ENCODE peak calls at places on chromosome 21, in nine cellular contexts. O, W, P, F, R, S, E, V and X are unnamed samples.

GRCh38 chr21:41823166-41823565 is 56.0 kb downstream of the PRDM15 start:
- DNase-seq in P (no peak), V (peak), O (no peak), F (no peak), R (no peak), S (no peak), W (no peak), E (no peak), X (no peak)

GRCh38 chr21:42093991-42094417 is 22.9 kb downstream of the UMODL1 start:
- DNase-seq in R (peak), O (no peak), V (peak), E (no peak), W (peak), P (no peak), S (no peak), F (no peak), X (no peak)

GRCh38 chr21:21029159-21029558 is 30.9 kb downstream of the NCAM2 start:
- DNase-seq in F (no peak), R (no peak), V (no peak), P (no peak), O (no peak), E (no peak), S (no peak), W (no peak), X (no peak)

GRCh38 chr21:31366825-31367224 is 22.8 kb upstream of the TIAM1 start:
- DNase-seq in R (peak), F (no peak), O (no peak), W (peak), E (no peak), P (no peak), S (no peak), V (no peak), X (no peak)

GRCh38 chr21:31557956-31558838 is 101.3 kb upstream of the SOD1 start:
- DNase-seq in S (peak), P (peak), F (peak), R (no peak), E (no peak), O (peak), W (no peak), V (no peak), X (peak)

GRCh38 chr21:24995206-24995605 is 612.1 kb downstream of the MRPL39 start:
- DNase-seq in O (no peak), P (no peak), R (no peak), S (no peak), F (no peak), W (no peak), E (no peak), V (no peak), X (no peak)

GRCh38 chr21:17903029-17903806 is 84.1 kb upstream of the C21orf91 start:
- DNase-seq in V (no peak), P (no peak), E (no peak), R (peak), F (no peak), S (no peak), W (peak), O (no peak), X (peak)

GRCh38 chr21:23801292-23801691 is 1806.0 kb downstream of the MRPL39 start:
- DNase-seq in F (no peak), V (no peak), P (no peak), E (no peak), O (no peak), S (no peak), W (no peak), R (no peak), X (no peak)

GRCh38 chr21:28018741-28019669 is 973.7 kb downstream of the LTN1 start:
- DNase-seq in O (no peak), S (no peak), P (peak), E (no peak), W (peak), R (no peak), V (no peak), F (no peak), X (peak)
- TF ChIP-seq CTCF in O (no peak), S (no peak), P (peak), E (peak), W (peak), R (no peak), V (no peak), F (no peak), X (no peak)

GRCh38 chr21:45465611-45466329 is 60.8 kb downstream of the COL18A1 start:
- DNase-seq in P (no peak), E (peak), O (no peak), R (no peak), S (no peak), W (no peak), V (peak), F (no peak), X (no peak)
- TF ChIP-seq CTCF in P (no peak), E (no peak), O (no peak), R (no peak), S (no peak), W (no peak), V (no peak), F (no peak), X (no peak)

GRCh38 chr21:37224861-37225260 is 42.3 kb downstream of the VPS26C start:
- DNase-seq in R (no peak), O (no peak), E (no peak), S (no peak), W (no peak), V (no peak), F (no peak), P (no peak), X (no peak)

GRCh38 chr21:37219766-37220432 is 47.2 kb downstream of the VPS26C start:
- DNase-seq in O (no peak), V (no peak), S (no peak), W (no peak), R (no peak), F (no peak), P (no peak), E (no peak), X (no peak)

GRCh38 chr21:37220433-37220980 is 46.6 kb downstream of the VPS26C start:
- DNase-seq in E (no peak), R (no peak), O (peak), W (peak), V (no peak), F (no peak), S (no peak), P (no peak), X (peak)

GRCh38 chr21:37223804-37224345 is 43.3 kb downstream of the VPS26C start:
- DNase-seq in P (no peak), V (no peak), F (no peak), O (no peak), E (no peak), W (no peak), S (no peak), R (no peak), X (no peak)

DNA sequence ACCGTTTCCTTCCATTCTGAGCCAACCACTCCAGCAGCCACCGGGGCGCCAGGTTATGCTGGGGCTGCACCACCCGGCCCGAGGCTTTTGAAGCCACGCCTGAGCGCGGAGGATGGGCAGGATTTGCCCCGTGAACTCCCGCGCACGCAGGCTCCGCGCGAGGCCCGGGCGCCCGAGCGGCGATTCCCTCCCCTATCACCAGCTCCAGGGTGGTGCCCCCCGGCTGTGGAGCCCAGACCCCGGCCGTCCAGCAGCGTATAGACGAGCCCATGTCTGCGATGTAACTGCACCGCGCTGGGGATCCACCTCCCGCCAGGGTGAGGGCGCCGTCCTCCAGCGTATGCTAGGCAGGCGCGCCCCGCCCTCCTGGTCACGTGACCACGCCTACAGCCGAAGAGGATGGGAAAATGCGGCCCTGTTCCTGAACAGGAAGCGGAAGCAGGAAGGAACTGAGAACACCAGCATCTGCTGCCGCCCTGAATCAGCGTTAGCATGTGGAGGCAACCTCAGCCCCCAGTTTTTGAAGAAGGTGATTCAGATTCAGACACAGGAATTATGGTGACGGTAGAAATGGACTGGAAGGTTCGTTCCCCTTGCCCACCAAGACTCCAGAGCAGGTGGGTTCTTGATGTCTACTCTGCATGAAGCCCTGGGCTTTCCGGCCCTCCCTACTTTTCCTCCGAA is 46.0 kb downstream of the VPS26C start:
- DNase-seq in E (peak), S (peak), F (peak), W (peak), O (peak), V (peak), R (peak), P (peak), X (peak)
- TF ChIP-seq CTCF in E (peak), S (no peak), F (no peak), W (peak), O (no peak), V (no peak), R (peak), P (no peak), X (peak)

DNA sequence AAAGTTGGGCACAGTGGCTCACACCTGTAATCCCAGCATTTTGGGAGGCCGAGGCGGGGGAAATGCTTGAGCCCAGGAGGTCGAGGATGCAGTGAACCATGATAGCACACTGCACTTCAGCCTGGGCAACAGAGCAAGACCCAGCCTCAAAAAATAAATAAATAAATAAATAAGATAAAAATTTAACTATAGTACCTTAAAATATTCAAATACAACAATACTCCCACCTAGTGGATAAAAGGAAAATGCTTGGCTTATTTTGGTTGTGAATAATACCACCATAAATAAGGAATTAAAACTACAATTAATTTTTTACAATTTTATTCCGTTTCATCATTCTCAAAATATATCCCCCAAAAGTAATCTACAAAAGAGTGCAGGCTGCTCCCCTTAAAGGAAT is 8.1 kb downstream of the PSMG1 start:
- DNase-seq in V (no peak), W (peak), R (no peak), S (no peak), E (no peak), O (no peak), F (no peak), P (no peak), X (no peak)
- TF ChIP-seq CTCF in V (no peak), W (peak), R (peak), S (peak), E (peak), O (peak), F (peak), P (peak), X (no peak)